ENCODE peak calls at places on chromosomes 12 and 14, in six cellular contexts. N is breast epithelium, J is AG04449, B is astrocyte of the spinal cord, Z is prostate gland, T is stomach. U is an unnamed sample.

GRCh38 chr14:95533391-95533821 is 1.4 kb upstream of the GLRX5 start:
- DNase-seq in N (no peak), J (no peak), B (peak), Z (no peak), T (no peak), U (no peak)

GRCh38 chr14:22561661-22562579 is 27.1 kb downstream of the DAD1 start:
- DNase-seq in N (no peak), J (no peak), B (peak), Z (no peak), T (no peak), U (no peak)

GRCh38 chr14:102140027-102140749 is 491 bp downstream of the WDR20 start:
- DNase-seq in N (no peak), J (no peak), B (peak), Z (peak), T (peak), U (no peak)

GRCh38 chr12:1919284-1919683 is 832 bp upstream of the CACNA2D4 start:
- DNase-seq in N (no peak), J (no peak), B (no peak), Z (no peak), T (no peak), U (no peak)

GRCh38 chr12:68958337-68958736 is 25.4 kb upstream of the CPM start:
- DNase-seq in N (no peak), J (no peak), B (no peak), Z (no peak), T (no peak), U (no peak)

GRCh38 chr14:99257122-99257672 is 14.8 kb downstream of the BCL11B start:
- DNase-seq in N (no peak), J (no peak), B (no peak), Z (no peak), T (no peak), U (no peak)

GRCh38 chr14:94706132-94706531 is 63.8 kb downstream of the GSC start:
- DNase-seq in N (no peak), J (no peak), B (no peak), Z (no peak), T (no peak), U (no peak)

GRCh38 chr12:9341260-9341585 is 133.0 kb upstream of the PZP start:
- DNase-seq in N (no peak), J (no peak), B (no peak), Z (no peak), T (no peak), U (no peak)

GRCh38 chr14:99389171-99389826 is 91.4 kb downstream of the SETD3 start:
- DNase-seq in N (no peak), J (no peak), B (peak), Z (peak), T (peak), U (no peak)

GRCh38 chr12:89205517-89205916 is 146.8 kb downstream of the DUSP6 start:
- DNase-seq in N (no peak), J (no peak), B (no peak), Z (no peak), T (no peak), U (no peak)

GRCh38 chr12:19025582-19025981 is 104.0 kb upstream of the PLEKHA5 start:
- DNase-seq in N (no peak), J (no peak), B (no peak), Z (no peak), T (no peak), U (no peak)

GRCh38 chr14:98293527-98293926 is 978.5 kb downstream of the BCL11B start:
- DNase-seq in N (no peak), J (no peak), B (peak), Z (peak), T (no peak), U (no peak)

GRCh38 chr12:54701940-54702592 is 53.9 kb upstream of the DCD start:
- DNase-seq in N (no peak), J (no peak), B (peak), Z (peak), T (no peak), U (peak)

GRCh38 chr12:56336361-56337167 is 2.1 kb upstream of the IL23A start:
- DNase-seq in N (no peak), J (no peak), B (no peak), Z (no peak), T (no peak), U (no peak)

GRCh38 chr14:51431741-51432140 is 191.7 kb downstream of the TMX1 start:
- DNase-seq in N (no peak), J (no peak), B (no peak), Z (no peak), T (no peak), U (no peak)

GRCh38 chr12:23634344-23634743 is 315.1 kb downstream of the SOX5 start:
- DNase-seq in N (no peak), J (no peak), B (no peak), Z (no peak), T (no peak), U (no peak)

GRCh38 chr12:100926669-100927248 is 132.2 kb downstream of the ANO4 start:
- DNase-seq in N (no peak), J (no peak), B (peak), Z (no peak), T (no peak), U (no peak)

GRCh38 chr14:75280831-75281690 is 2.4 kb downstream of the FOS start:
- DNase-seq in N (no peak), J (no peak), B (peak), Z (no peak), T (no peak), U (no peak)

GRCh38 chr14:24062216-24062980 is 9.0 kb upstream of the CPNE6 start:
- DNase-seq in N (no peak), J (no peak), B (no peak), Z (no peak), T (no peak), U (no peak)

GRCh38 chr14:104421401-104421821 is 158.2 kb upstream of the C14orf180 start:
- DNase-seq in N (no peak), J (no peak), B (no peak), Z (no peak), T (no peak), U (no peak)

GRCh38 chr12:2198088-2198501 is 145.3 kb downstream of the CACNA1C start:
- DNase-seq in N (no peak), J (peak), B (peak), Z (peak), T (no peak), U (no peak)

GRCh38 chr12:4579305-4580097 is 17.5 kb downstream of the DYRK4 start:
- DNase-seq in N (no peak), J (no peak), B (no peak), Z (no peak), T (no peak), U (no peak)

GRCh38 chr14:104874110-104874531 is 9.1 kb downstream of the CEP170B start:
- DNase-seq in N (no peak), J (no peak), B (no peak), Z (no peak), T (no peak), U (no peak)

GRCh38 chr14:38238332-38238731 is 17.6 kb downstream of the CLEC14A start:
- DNase-seq in N (no peak), J (no peak), B (peak), Z (no peak), T (no peak), U (no peak)

GRCh38 chr12:13049816-13050215 is 5.6 kb downstream of the FAM234B start:
- DNase-seq in N (no peak), J (peak), B (peak), Z (no peak), T (no peak), U (no peak)

GRCh38 chr12:121240484-121241202 is 30.7 kb downstream of the P2RX4 start:
- DNase-seq in N (peak), J (no peak), B (peak), Z (peak), T (peak), U (peak)

GRCh38 chr12:113889076-113889475 is 77.0 kb downstream of the RBM19 start:
- DNase-seq in N (no peak), J (no peak), B (peak), Z (peak), T (no peak), U (no peak)

GRCh38 chr14:21309238-21309636 is 29.4 kb downstream of the RPGRIP1 start:
- DNase-seq in N (no peak), J (no peak), B (no peak), Z (no peak), T (no peak), U (no peak)

GRCh38 chr12:9509464-9510166 is 98.1 kb downstream of the KLRB1 start:
- DNase-seq in N (no peak), J (peak), B (peak), Z (peak), T (no peak), U (peak)

GRCh38 chr12:89783321-89784060 is 74.9 kb upstream of the ATP2B1 start:
- DNase-seq in N (no peak), J (no peak), B (peak), Z (no peak), T (no peak), U (no peak)

GRCh38 chr12:120006248-120006975 is 17.4 kb downstream of the BICDL1 start:
- DNase-seq in N (no peak), J (no peak), B (no peak), Z (no peak), T (no peak), U (no peak)

DNA sequence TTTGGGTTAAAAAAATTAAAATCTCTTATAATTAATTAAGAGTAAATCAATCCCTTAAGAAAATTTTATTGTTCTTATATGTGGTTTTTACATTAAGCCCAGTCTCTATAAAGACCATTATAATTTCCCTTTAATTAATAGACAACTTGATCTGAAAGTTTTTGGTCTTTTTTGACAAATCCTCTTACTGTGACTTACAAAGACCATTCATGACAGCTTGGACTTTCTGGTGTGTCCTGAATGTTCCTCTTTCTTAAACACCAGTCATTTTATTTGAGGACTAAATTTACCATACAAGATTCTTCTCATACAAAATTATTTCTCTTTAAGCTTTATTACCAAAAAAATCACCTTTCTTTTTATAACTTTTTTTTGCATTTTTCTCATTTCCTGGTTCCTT is 368.3 kb downstream of the ADGRD1 start:
- DNase-seq in N (no peak), J (no peak), B (no peak), Z (no peak), T (no peak), U (no peak)
- TF ChIP-seq CTCF in N (no peak), J (no peak), B (no peak), Z (no peak), T (no peak), U (no peak)

GRCh38 chr14:72513994-72514659 is 379.8 kb downstream of the DPF3 start:
- DNase-seq in N (no peak), J (peak), B (peak), Z (no peak), T (no peak), U (no peak)

GRCh38 chr14:72517736-72518135 is 376.2 kb downstream of the DPF3 start:
- DNase-seq in N (no peak), J (no peak), B (no peak), Z (no peak), T (no peak), U (no peak)

GRCh38 chr14:72516936-72517408 is 376.9 kb downstream of the DPF3 start:
- DNase-seq in N (peak), J (peak), B (peak), Z (peak), T (peak), U (peak)

GRCh38 chr14:72514660-72515025 is 379.3 kb downstream of the DPF3 start:
- DNase-seq in N (no peak), J (no peak), B (no peak), Z (no peak), T (no peak), U (no peak)

DNA sequence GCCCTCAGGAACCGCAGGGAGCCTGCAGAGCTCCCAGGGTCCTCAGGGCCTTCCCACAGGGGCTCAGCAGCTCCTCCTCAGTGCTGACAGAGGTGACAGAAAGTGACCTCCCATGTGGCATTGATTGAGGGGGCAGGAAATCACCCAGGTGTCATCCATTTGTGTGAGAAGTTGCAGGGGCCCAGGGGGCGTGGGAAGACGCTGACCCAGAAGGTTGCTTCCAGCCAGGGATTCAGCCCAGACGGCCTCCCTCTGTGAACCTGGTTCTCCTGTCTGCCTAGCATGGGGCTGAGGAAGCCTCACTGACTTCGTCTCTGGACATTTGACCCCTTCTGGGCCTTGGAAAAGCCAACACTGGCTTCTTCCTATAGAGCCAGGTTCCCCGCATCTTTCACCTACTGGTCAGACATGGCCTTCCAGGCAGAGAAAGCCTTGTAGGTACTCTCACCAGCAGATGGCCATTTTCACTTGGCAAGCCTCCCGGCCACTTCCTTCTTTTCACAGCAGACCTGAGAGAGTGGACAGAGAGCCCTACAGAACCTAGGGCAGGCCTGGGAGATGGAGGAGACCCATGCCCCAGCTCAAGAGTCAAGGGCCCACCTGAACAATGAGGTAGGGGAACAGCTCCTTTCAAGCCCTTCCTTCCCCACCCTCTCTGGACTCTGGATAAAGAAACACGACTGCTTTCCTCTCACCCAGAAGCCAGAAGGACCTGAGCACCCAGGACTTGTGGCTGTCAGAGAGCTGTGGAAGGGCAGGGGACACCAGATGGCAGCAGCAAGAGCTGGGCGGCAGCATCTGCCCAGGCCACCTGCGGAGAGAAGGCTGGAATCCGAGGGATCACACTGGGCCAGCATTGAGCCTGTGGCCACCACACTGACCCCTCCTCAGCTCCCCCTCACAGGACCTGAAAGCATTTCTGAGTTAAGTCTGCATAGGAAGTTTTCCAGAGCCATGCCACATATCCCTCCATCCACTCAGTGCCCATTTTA is 377.8 kb downstream of the DPF3 start:
- DNase-seq in N (no peak), J (no peak), B (peak), Z (no peak), T (no peak), U (no peak)
- TF ChIP-seq CTCF in N (no peak), J (peak), B (peak), Z (no peak), T (no peak), U (no peak)

DNA sequence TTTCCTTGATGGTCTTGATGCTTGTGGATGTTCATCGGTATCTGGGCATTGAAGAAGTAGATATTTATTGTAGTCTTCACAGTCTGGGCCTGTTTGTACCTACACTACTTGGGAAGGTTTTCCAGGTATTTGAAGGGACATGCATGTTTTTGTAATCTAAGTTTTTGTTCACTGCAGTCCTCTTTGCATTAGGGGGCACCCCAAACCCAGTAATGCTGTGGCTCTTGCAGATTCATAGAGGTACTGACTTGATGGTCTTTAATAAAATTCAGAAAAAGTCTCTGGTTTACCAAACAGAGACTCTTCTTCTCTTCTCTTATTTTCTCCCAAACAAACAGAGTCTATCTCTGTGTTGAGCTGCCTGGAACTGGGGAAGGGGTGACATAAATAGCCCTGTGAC is 150.9 kb upstream of the SLC16A7 start:
- DNase-seq in N (no peak), J (no peak), B (peak), Z (no peak), T (no peak), U (no peak)
- TF ChIP-seq CTCF in N (no peak), J (peak), B (peak), Z (no peak), T (no peak), U (peak)

GRCh38 chr12:123129651-123130050 is 21.2 kb downstream of the PITPNM2 start:
- DNase-seq in N (no peak), J (no peak), B (no peak), Z (no peak), T (no peak), U (no peak)

GRCh38 chr12:123122649-123123048 is 28.2 kb downstream of the PITPNM2 start:
- DNase-seq in N (no peak), J (no peak), B (no peak), Z (no peak), T (no peak), U (no peak)

GRCh38 chr12:123131291-123131831 is 19.5 kb downstream of the PITPNM2 start:
- DNase-seq in N (no peak), J (no peak), B (no peak), Z (no peak), T (no peak), U (no peak)

GRCh38 chr12:123121670-123122069 is 29.2 kb downstream of the PITPNM2 start:
- DNase-seq in N (no peak), J (no peak), B (no peak), Z (no peak), T (no peak), U (no peak)

DNA sequence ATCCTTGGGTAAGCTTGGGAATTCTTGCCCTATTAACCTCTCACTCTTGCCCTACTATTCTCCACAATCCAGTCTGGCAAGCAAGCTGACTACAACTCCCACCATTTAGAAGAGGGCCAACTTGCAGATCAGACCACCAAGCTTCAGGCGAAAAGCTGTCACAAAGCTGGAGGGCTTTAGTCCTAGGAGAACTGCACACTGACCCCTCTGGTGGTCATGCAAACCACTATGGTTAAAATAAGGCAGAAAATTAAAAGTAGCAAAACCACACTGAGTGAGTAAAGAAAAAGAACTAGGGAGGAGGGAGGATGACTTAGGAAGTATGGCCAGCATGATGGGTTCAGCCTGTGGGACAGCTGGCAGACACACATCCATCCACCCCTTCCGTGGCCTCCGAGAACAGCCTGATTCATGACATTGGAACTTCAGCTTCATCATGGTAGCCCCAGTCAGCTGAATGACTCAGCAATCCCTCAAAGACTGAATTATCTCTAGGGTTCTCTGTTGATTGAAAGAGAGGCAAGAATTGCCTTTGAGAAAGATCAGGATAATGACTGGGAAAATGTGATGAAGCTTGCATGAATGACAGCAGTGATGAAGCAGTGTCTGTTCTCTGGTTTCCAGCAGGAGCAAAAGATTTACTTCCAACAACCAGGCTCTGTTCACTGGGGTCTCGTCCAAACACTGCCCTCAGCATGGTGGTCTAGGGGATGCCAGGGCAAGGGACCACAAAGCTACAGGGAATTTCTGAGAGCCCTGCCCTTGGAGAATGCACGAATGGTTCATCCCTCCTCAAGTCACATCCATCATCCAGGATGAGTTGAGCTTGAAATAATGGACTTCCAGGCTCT is 24.4 kb downstream of the PITPNM2 start:
- DNase-seq in N (no peak), J (peak), B (peak), Z (no peak), T (peak), U (peak)
- TF ChIP-seq CTCF in N (no peak), J (no peak), B (peak), Z (no peak), T (no peak), U (peak)